ENCODE peak calls at places on chromosomes 12 and 14, in eight cellular contexts. Q is cardiac muscle cell; F is lung; L is astrocyte; D is upper lobe of right lung; E is BE2C; Y is lower lobe of right lung; U is naive thymus-derived CD4-positive, alpha-beta T cell. G is an unnamed sample.

GRCh38 chr12:109532721-109533486 is 40.4 kb downstream of the MMAB start:
- DNase-seq in F (no peak), E (no peak), D (no peak), Y (no peak), U (no peak), L (no peak), Q (no peak), G (no peak)

GRCh38 chr14:76152333-76152681 is 585 bp downstream of the GPATCH2L start:
- DNase-seq in F (peak; percentile 65), D (peak; percentile 77), L (peak; percentile 84), Q (peak; percentile 58), Y (peak; percentile 72), E (peak; percentile 73), U (peak; percentile 66), G (peak; percentile 77)

GRCh38 chr12:102959391-102959790 is 1.9 kb downstream of the ASCL1 start:
- DNase-seq in Q (no peak), D (no peak), F (no peak), U (no peak), E (peak; percentile 43), L (no peak), Y (no peak), G (no peak)

GRCh38 chr14:62138593-62138992 is 376.4 kb downstream of the SNAPC1 start:
- DNase-seq in U (no peak), D (no peak), E (no peak), Y (no peak), L (no peak), F (no peak), Q (peak; percentile 10), G (no peak)

GRCh38 chr12:112163471-112164325 is 38.3 kb downstream of the TRAFD1 start:
- DNase-seq in E (no peak), U (no peak), Y (no peak), L (no peak), F (no peak), D (peak; percentile 54), Q (no peak), G (no peak)

GRCh38 chr12:7047318-7047717 is 13.2 kb upstream of the C1S start:
- DNase-seq in D (no peak), L (no peak), F (no peak), E (no peak), Q (no peak), Y (no peak), U (no peak), G (no peak)

GRCh38 chr12:94262228-94263010 is 114.0 kb downstream of the PLXNC1 start:
- DNase-seq in U (peak; percentile 80), F (peak; percentile 95), D (peak; percentile 94), Q (peak; percentile 54), L (peak; percentile 92), Y (peak; percentile 94), E (peak; percentile 85), G (peak; percentile 37)

GRCh38 chr14:99574099-99574880 is 29.7 kb downstream of the CCDC85C start:
- DNase-seq in L (peak; percentile 87), Q (peak; percentile 91), Y (peak; percentile 64), F (peak; percentile 69), E (peak; percentile 78), U (no peak), D (no peak), G (peak; percentile 29)

GRCh38 chr12:81015510-81015909 is 62.4 kb upstream of the ACSS3 start:
- DNase-seq in Y (no peak), F (no peak), E (no peak), Q (no peak), D (no peak), U (no peak), L (no peak), G (no peak)

GRCh38 chr12:6383572-6384498 is at the start of gene LTBR:
- DNase-seq in E (no peak), U (no peak), D (peak; percentile 99), F (peak; percentile 96), Y (peak; percentile 98), L (peak; percentile 67), Q (peak; percentile 44), G (peak; percentile 63)

GRCh38 chr14:62084020-62084419 is 321.8 kb downstream of the SNAPC1 start:
- DNase-seq in D (no peak), U (no peak), Q (no peak), E (no peak), Y (no peak), F (no peak), L (no peak), G (no peak)

GRCh38 chr14:61179776-61180398 is 101.3 kb downstream of the TMEM30B start:
- DNase-seq in U (no peak), Q (no peak), Y (no peak), F (no peak), L (peak; percentile 58), D (no peak), E (no peak), G (no peak)

GRCh38 chr14:36105401-36105800 is 71.1 kb downstream of the PTCSC3 start:
- DNase-seq in E (no peak), Q (peak; percentile 20), D (no peak), F (peak; percentile 30), L (no peak), Y (no peak), U (no peak), G (peak; percentile 48)

GRCh38 chr12:6605425-6606330 is 1.5 kb downstream of the CHD4 start:
- DNase-seq in E (no peak), Q (peak; percentile 63), Y (no peak), U (peak; percentile 25), F (no peak), L (peak; percentile 19), D (no peak), G (no peak)

GRCh38 chr14:89667983-89668382 is 250.9 kb upstream of the FOXN3 start:
- DNase-seq in F (no peak), E (no peak), Q (peak; percentile 46), U (no peak), D (no peak), Y (no peak), L (peak; percentile 85), G (no peak)

GRCh38 chr12:24212496-24212895 is 263.0 kb upstream of the SOX5 start:
- DNase-seq in D (no peak), F (no peak), E (no peak), Y (no peak), L (no peak), Q (no peak), U (no peak), G (no peak)

GRCh38 chr12:107780298-107780697 is 5.8 kb downstream of the ASCL4 start:
- DNase-seq in U (no peak), Y (no peak), D (no peak), L (no peak), E (no peak), F (no peak), Q (no peak), G (no peak)
- H3K4me1 ChIP-seq in U (peaks cover 6% of the 10 kb centered on the region), Y (peaks cover 3% of the 10 kb centered on the region), D (no peaks in the 10 kb centered on the region), L (no peaks in the 10 kb centered on the region), E (no peaks in the 10 kb centered on the region), F (no peaks in the 10 kb centered on the region), Q (no peaks in the 10 kb centered on the region), G (no peaks in the 10 kb centered on the region)

DNA sequence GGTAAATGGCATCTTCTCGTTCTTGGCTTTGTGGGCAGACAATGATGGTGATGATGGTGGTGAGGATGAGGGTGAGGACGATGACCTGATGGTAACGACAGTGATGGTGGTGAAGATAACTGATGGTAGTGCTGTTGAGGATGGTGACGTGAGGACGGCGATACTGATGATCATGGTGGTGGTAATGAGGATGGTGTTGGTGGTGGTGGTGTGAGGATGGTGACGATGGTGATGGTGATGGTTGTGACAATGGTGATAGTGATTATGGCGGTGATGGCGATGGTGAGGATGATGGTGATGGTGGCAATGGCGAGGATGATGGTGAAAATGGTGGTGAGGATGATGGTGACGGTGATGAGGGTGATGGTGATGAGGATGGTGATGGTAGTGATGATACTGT is 54.5 kb downstream of the FBRSL1 start:
- DNase-seq in L (no peak), D (no peak), Q (no peak), E (no peak), U (no peak), F (no peak), Y (no peak), G (no peak)
- H3K4me3 ChIP-seq in L (no peak overlapping the region), D (no peak overlapping the region), Q (no peak overlapping the region), E (no peak overlapping the region), U (no peak overlapping the region), F (no peak overlapping the region), Y (no peak overlapping the region), G (no peak overlapping the region)

GRCh38 chr12:131513606-131514005 is 197.3 kb upstream of the SFSWAP start:
- DNase-seq in Y (no peak), E (no peak), U (no peak), L (no peak), D (no peak), F (no peak), Q (no peak), G (no peak)
- H3K27me3 ChIP-seq in Y (no peaks in the 10 kb centered on the region), E (no peaks in the 10 kb centered on the region), U (no peaks in the 10 kb centered on the region), L (no peaks in the 10 kb centered on the region), D (no peaks in the 10 kb centered on the region), F (no peaks in the 10 kb centered on the region), Q (no peaks in the 10 kb centered on the region), G (peaks cover 3% of the 10 kb centered on the region)

DNA sequence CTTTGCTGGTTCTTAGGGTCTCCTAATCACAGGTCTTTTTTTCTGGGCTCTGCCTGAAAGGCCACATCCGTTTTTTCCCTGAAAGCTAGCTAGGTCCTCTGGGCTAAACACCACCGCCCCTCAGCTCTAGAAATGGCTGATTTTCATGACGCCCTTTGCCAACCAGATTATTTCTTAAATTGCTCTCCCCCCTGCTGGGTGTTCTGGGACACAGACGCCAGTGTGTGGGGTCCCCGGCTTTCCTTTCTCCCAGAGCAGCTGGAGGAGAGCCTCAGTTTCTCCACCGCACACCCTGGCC is 45.3 kb upstream of the ATP23 start:
- DNase-seq in L (no peak), D (no peak), Q (peak; percentile 8), Y (no peak), U (no peak), E (no peak), F (no peak), G (no peak)
- H3K4me1 ChIP-seq in L (peaks cover 45% of the 10 kb centered on the region), D (peaks cover 77% of the 10 kb centered on the region), Q (peaks cover 46% of the 10 kb centered on the region), Y (peaks cover 84% of the 10 kb centered on the region), U (peaks cover 49% of the 10 kb centered on the region), E (peaks cover 43% of the 10 kb centered on the region), F (peaks cover 21% of the 10 kb centered on the region), G (peaks cover 2% of the 10 kb centered on the region)

GRCh38 chr12:59808317-59808910 is 212.6 kb downstream of the SLC16A7 start:
- DNase-seq in Q (peak; percentile 56), D (no peak), L (peak; percentile 16), Y (no peak), F (no peak), E (no peak), U (peak; percentile 34), G (no peak)
- H3K4me3 ChIP-seq in Q (no peak overlapping the region), D (no peak overlapping the region), L (no peak overlapping the region), Y (no peak overlapping the region), F (no peak overlapping the region), E (no peak overlapping the region), U (no peak overlapping the region), G (no peak overlapping the region)

G was measured in HAP-1.